ENCODE peak calls at places on chromosome 19, in six cellular contexts. F is right lobe of liver, L is transverse colon, I is SHP77, G is heart right ventricle, C is iris pigment epithelial cell. M is an unnamed sample.

GRCh38 chr19:39265321-39265916 is 2.8 kb upstream of the IFNL2 start:
- DNase-seq in F (no peak), L (no peak), G (no peak), C (no peak), I (no peak), M (no peak)

GRCh38 chr19:49876422-49877019 is 634 bp downstream of the AKT1S1 start:
- DNase-seq in F (peak), L (peak), I (peak), G (peak), C (peak), M (peak)

GRCh38 chr19:48283908-48284307 is 14.0 kb downstream of the ZNF114 start:
- DNase-seq in G (no peak), I (no peak), F (no peak), C (peak), L (no peak), M (no peak)

GRCh38 chr19:28386080-28386869 is 826.7 kb downstream of the UQCRFS1 start:
- DNase-seq in I (no peak), C (no peak), F (no peak), G (no peak), L (no peak), M (no peak)

GRCh38 chr19:14354445-14354844 is 26.8 kb upstream of the ADGRE5 start:
- DNase-seq in G (no peak), I (no peak), C (no peak), L (no peak), F (no peak), M (no peak)

GRCh38 chr19:16660763-16661479 is at the start of gene TMEM38A:
- DNase-seq in L (peak), F (peak), C (no peak), I (peak), G (peak), M (peak)

GRCh38 chr19:45162464-45163143 is 1.8 kb upstream of the NKPD1 start:
- DNase-seq in I (no peak), C (no peak), F (no peak), G (no peak), L (no peak), M (no peak)

GRCh38 chr19:47231215-47232054 is 436 bp upstream of the BBC3 start:
- DNase-seq in F (peak), L (peak), I (peak), G (peak), C (peak), M (peak)

GRCh38 chr19:42363614-42364346 is 26.3 kb downstream of the CNFN start:
- DNase-seq in C (no peak), I (no peak), G (no peak), F (no peak), L (no peak), M (no peak)

GRCh38 chr19:2084993-2085720 is 11.0 kb downstream of the MOB3A start:
- DNase-seq in G (peak), F (peak), C (peak), L (peak), I (no peak), M (peak)

GRCh38 chr19:8515317-8515716 is 1.4 kb upstream of the ZNF414 start:
- DNase-seq in G (no peak), C (no peak), I (no peak), L (no peak), F (no peak), M (no peak)

GRCh38 chr19:2797280-2797679 is 12.0 kb downstream of the THOP1 start:
- DNase-seq in L (no peak), F (no peak), G (no peak), I (no peak), C (no peak), M (no peak)

GRCh38 chr19:54431255-54431838 is 16.1 kb downstream of the TTYH1 start:
- DNase-seq in I (no peak), F (peak), L (peak), G (no peak), C (peak), M (no peak)

GRCh38 chr19:45444318-45445041 is 20.8 kb upstream of the ERCC1 start:
- DNase-seq in C (peak), L (peak), I (peak), F (peak), G (peak), M (peak)

GRCh38 chr19:36417752-36418286 is 625 bp downstream of the ZFP82 start:
- DNase-seq in G (no peak), F (no peak), L (no peak), I (no peak), C (no peak), M (peak)

GRCh38 chr19:54178581-54179261 is 5.8 kb upstream of the TMC4 start:
- DNase-seq in F (no peak), L (no peak), I (no peak), G (no peak), C (no peak), M (no peak)

GRCh38 chr19:1651061-1651547 is 1.3 kb downstream of the TCF3 start:
- DNase-seq in C (peak), G (no peak), I (no peak), L (peak), F (no peak), M (no peak)

GRCh38 chr19:47537493-47537892 is 22.6 kb upstream of the NAPA start:
- DNase-seq in L (no peak), F (no peak), C (no peak), I (no peak), G (no peak), M (no peak)

GRCh38 chr19:17755977-17756670 is 4.8 kb downstream of the FCHO1 start:
- DNase-seq in I (peak), F (no peak), C (peak), L (peak), G (no peak), M (no peak)

GRCh38 chr19:1843116-1843515 is 5.2 kb downstream of the REXO1 start:
- DNase-seq in F (no peak), L (no peak), I (no peak), G (no peak), C (no peak), M (no peak)

GRCh38 chr19:33300016-33300981 is 2.0 kb downstream of the CEBPA start:
- DNase-seq in I (no peak), G (no peak), C (no peak), F (peak), L (peak), M (no peak)

GRCh38 chr19:1177322-1178114 is 3.5 kb upstream of the SBNO2 start:
- DNase-seq in G (no peak), I (no peak), L (no peak), F (no peak), C (peak), M (no peak)

GRCh38 chr19:56654151-56654550 is 11.2 kb downstream of the SMIM17 start:
- DNase-seq in F (no peak), L (no peak), G (no peak), C (no peak), I (no peak), M (no peak)

GRCh38 chr19:2812414-2813234 is 7.0 kb upstream of the ZNF554 start:
- DNase-seq in I (no peak), G (no peak), C (no peak), L (no peak), F (no peak), M (no peak)

GRCh38 chr19:15195987-15196682 is 4.7 kb downstream of the NOTCH3 start:
- DNase-seq in F (no peak), I (no peak), G (no peak), C (no peak), L (peak), M (peak)

GRCh38 chr19:40234429-40235237 is 8.1 kb upstream of the CCNP start:
- DNase-seq in C (no peak), L (no peak), G (no peak), I (no peak), F (no peak), M (no peak)

GRCh38 chr19:51926426-51926783 is 867 bp upstream of the ZNF613 start:
- DNase-seq in L (no peak), G (no peak), F (no peak), C (no peak), I (no peak), M (no peak)

GRCh38 chr19:4393947-4394590 is 6.3 kb downstream of the SH3GL1 start:
- DNase-seq in G (no peak), F (no peak), I (no peak), L (no peak), C (no peak), M (no peak)

GRCh38 chr19:40674291-40674690 is 16.2 kb downstream of the NUMBL start:
- DNase-seq in L (no peak), F (no peak), I (no peak), C (peak), G (no peak), M (no peak)

GRCh38 chr19:55080915-55081772 is 5.5 kb downstream of the EPS8L1 start:
- DNase-seq in C (peak), G (peak), L (peak), F (peak), I (peak), M (peak)

GRCh38 chr19:18701250-18701608 is 17.7 kb downstream of the CRTC1 start:
- DNase-seq in F (no peak), I (no peak), L (no peak), G (no peak), C (no peak), M (peak)

GRCh38 chr19:16516923-16517610 is 20.9 kb downstream of the C19orf44 start:
- DNase-seq in F (no peak), C (no peak), L (no peak), I (no peak), G (no peak), M (no peak)

GRCh38 chr19:3782903-3783302 is 3.3 kb downstream of the MATK start:
- DNase-seq in G (no peak), F (no peak), I (no peak), L (no peak), C (no peak), M (no peak)

GRCh38 chr19:15262011-15262410 is 29.8 kb upstream of the EPHX3 start:
- DNase-seq in I (no peak), G (no peak), C (no peak), L (no peak), F (no peak), M (no peak)

GRCh38 chr19:13881231-13881691 is 4.3 kb downstream of the NANOS3 start:
- DNase-seq in I (no peak), C (no peak), L (no peak), G (no peak), F (no peak), M (no peak)

GRCh38 chr19:55385749-55386514 is at the start of gene RPL28:
- DNase-seq in F (peak), I (peak), C (peak), G (peak), L (peak), M (peak)